ENCODE peak calls at places on chromosomes 6 and 20, in ten cellular contexts. P, N, X, S, B, E, H, U, T and W are unnamed samples.

GRCh38 chr6:155200012-155200411 is 63.8 kb upstream of the CLDN20 start:
- DNase-seq in B (no peak), X (no peak), E (no peak), T (no peak), U (peak; percentile 21), H (no peak), S (no peak), N (no peak), P (no peak), W (no peak)

GRCh38 chr20:58851221-58851968 is 693 bp upstream of the GNAS-AS1 start:
- DNase-seq in U (no peak), P (no peak), T (no peak), B (no peak), H (no peak), N (no peak), X (no peak), S (no peak), E (no peak), W (no peak)

GRCh38 chr6:35328108-35328723 is 14.1 kb upstream of the PPARD start:
- DNase-seq in P (no peak), S (no peak), B (no peak), N (no peak), T (no peak), X (no peak), H (no peak), E (no peak), U (no peak), W (no peak)

GRCh38 chr6:42269553-42269952 is 51.9 kb upstream of the MRPS10 start:
- DNase-seq in T (no peak), N (no peak), S (no peak), P (no peak), X (no peak), B (no peak), E (peak; percentile 74), U (no peak), H (no peak), W (no peak)

GRCh38 chr20:4962257-4962855 is 39.0 kb downstream of the SLC23A2 start:
- DNase-seq in X (no peak), H (no peak), U (no peak), P (no peak), E (no peak), S (no peak), N (peak; percentile 66), B (no peak), T (no peak), W (no peak)

GRCh38 chr6:122997541-122998150 is 1.6 kb downstream of the CLVS2 start:
- DNase-seq in E (no peak), H (no peak), U (no peak), T (no peak), N (no peak), S (no peak), B (no peak), X (no peak), P (no peak), W (no peak)

GRCh38 chr6:39476670-39477069 is 154.2 kb upstream of the KCNK16 start:
- DNase-seq in N (no peak), P (no peak), U (no peak), E (no peak), H (no peak), S (no peak), T (no peak), B (no peak), X (no peak), W (no peak)

GRCh38 chr6:40896696-40897095 is 142.3 kb downstream of the UNC5CL start:
- DNase-seq in U (no peak), B (no peak), T (no peak), H (no peak), X (peak; percentile 29), P (no peak), S (no peak), E (no peak), N (no peak), W (no peak)

GRCh38 chr6:43901330-43902230 is 131.6 kb downstream of the VEGFA start:
- DNase-seq in N (no peak), X (no peak), H (no peak), B (no peak), S (no peak), E (no peak), P (peak; percentile 47), T (no peak), U (no peak), W (no peak)

GRCh38 chr6:147756000-147756399 is 247.5 kb downstream of the SAMD5 start:
- DNase-seq in H (no peak), P (no peak), N (no peak), B (no peak), E (no peak), T (no peak), X (no peak), U (no peak), S (no peak), W (no peak)

GRCh38 chr20:58141971-58142842 is 86.2 kb downstream of the ANKRD60 start:
- DNase-seq in P (no peak), S (no peak), N (no peak), B (peak; percentile 11), U (no peak), T (no peak), X (no peak), H (no peak), E (no peak), W (no peak)

GRCh38 chr6:37432916-37433656 is at the start of gene CMTR1:
- DNase-seq in P (peak; percentile 95), N (peak; percentile 97), H (peak; percentile 62), X (peak; percentile 95), S (peak; percentile 86), E (peak; percentile 97), U (peak; percentile 86), T (peak; percentile 96), B (peak; percentile 87), W (peak; percentile 98)
- TF ChIP-seq POLR2A in P (peak; percentile 77), N (peak; percentile 83), H (peak; percentile 82), X (peak; percentile 85), S (peak; percentile 64), E (peak; percentile 78), U (peak; percentile 77), T (peak; percentile 68), B (peak; percentile 53), W (peak; percentile 74)

DNA sequence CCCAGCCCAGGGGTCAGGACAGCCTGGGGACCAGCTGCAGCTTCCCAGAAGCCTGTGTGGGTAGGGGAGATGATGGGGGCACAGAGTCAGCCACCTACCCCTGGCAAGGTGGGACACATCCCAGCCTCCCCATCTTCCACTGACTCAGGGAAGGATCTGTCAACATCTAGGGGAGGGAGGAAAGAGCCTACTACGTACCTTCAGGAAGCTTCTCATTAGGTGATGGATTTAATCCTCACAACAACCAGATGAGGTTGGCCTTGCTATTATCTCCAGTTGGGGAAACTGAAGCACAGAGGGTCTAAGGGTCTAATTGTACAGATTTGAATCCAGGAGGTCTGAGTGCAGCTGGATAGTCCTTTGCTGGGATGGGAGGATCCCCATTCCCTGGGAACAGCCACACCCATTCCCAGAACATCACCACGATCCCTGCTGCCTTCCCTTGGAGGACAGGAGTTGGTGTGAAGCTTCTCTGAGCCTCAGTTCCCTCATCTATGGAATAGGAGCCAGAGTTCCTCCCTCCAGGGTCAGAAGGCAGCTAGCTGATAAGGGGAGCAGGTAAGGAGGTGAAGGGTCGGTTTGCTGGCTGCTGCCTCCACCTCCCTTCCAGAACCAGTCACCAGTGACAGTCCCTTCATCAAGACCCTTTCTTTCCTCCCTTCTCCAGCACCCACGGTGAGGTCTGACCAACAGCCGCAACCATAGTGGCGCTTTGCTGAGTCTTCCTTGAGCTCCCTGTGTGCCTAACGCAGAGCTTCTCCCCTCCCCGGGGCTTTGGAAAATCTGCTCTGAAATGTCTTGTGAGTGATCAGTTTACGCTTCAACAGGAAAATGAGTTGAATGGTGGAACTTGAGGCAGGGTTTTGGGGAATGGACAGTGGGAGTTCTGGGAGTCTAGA is 56.8 kb downstream of the CEBPB start:
- DNase-seq in B (no peak), S (no peak), X (no peak), T (no peak), H (no peak), N (no peak), U (no peak), P (no peak), E (no peak), W (no peak)
- H3K4me1 ChIP-seq in B (no peaks in the 10 kb centered on the region), S (peaks cover 6% of the 10 kb centered on the region), X (peaks cover 56% of the 10 kb centered on the region), T (peaks cover 3% of the 10 kb centered on the region), H (peaks cover 64% of the 10 kb centered on the region), N (no peaks in the 10 kb centered on the region), U (peaks cover 12% of the 10 kb centered on the region), P (no peaks in the 10 kb centered on the region), E (no peaks in the 10 kb centered on the region), W (peaks cover 34% of the 10 kb centered on the region)

GRCh38 chr6:37819177-37819801 is at the start of gene ZFAND3:
- DNase-seq in B (peak; percentile 93), N (peak; percentile 97), T (peak; percentile 98), E (peak; percentile 97), U (peak; percentile 96), H (peak; percentile 94), P (peak; percentile 98), S (peak; percentile 93), X (peak; percentile 98), W (peak; percentile 98)

GRCh38 chr6:37820713-37821069 is 1.2 kb downstream of the ZFAND3 start:
- DNase-seq in S (no peak), T (no peak), N (no peak), U (no peak), P (no peak), H (no peak), X (no peak), B (no peak), E (no peak), W (no peak)

GRCh38 chr6:37819802-37820712 is 530 bp downstream of the ZFAND3 start:
- DNase-seq in E (peak; percentile 42), B (peak; percentile 47), N (peak; percentile 75), S (peak; percentile 70), T (peak; percentile 68), P (peak; percentile 49), X (peak; percentile 55), U (peak; percentile 65), H (peak; percentile 29), W (peak; percentile 73)

GRCh38 chr6:37816599-37817375 is 2.7 kb upstream of the ZFAND3 start:
- DNase-seq in H (no peak), U (no peak), T (no peak), E (no peak), B (no peak), P (no peak), S (no peak), X (no peak), N (no peak), W (no peak)

GRCh38 chr6:37818536-37819176 is 871 bp upstream of the ZFAND3 start:
- DNase-seq in T (peak; percentile 97), N (peak; percentile 96), H (peak; percentile 89), U (peak; percentile 95), P (peak; percentile 96), X (peak; percentile 95), S (peak; percentile 89), E (peak; percentile 97), B (peak; percentile 92), W (peak; percentile 95)
- TF ChIP-seq POLR2A in T (peak; percentile 77), N (peak; percentile 80), H (no peak), U (peak; percentile 81), P (peak; percentile 82), X (peak; percentile 97), S (peak; percentile 15), E (peak; percentile 96), B (peak; percentile 90), W (peak; percentile 93)

DNA sequence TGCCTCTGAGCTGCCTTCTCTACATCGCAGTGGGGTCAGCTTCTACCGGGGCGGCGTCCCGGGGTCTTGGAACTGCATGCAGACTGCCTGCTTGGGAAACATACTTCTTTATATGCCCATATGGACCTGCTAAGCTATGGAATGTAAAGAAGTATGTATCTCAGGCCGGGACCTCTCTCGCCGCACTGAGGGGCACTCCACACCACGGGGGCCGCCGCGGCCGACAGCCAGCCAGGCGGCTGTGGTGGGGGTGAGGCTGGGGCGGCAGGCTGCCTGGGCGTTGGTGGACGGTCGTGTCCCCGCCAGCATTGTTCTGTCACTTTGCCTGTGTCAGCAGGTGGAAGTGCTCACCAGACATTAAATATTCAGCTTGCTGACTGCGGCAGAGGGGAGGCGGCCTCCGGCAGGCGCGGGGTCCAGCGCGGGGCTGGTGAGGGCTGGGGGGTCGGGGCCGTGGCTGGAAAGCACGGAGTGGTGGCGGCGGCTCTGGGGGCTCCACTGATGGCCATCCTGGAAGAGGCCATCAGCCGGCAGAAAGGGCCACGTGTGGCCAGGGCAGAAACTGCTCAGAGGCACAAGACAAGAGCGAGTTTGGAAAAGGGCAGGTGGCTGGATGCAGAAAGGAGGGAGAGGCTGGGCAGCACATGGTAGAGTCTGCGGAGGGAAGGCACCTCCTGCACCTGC is 78.6 kb upstream of the GATA5 start:
- DNase-seq in H (no peak), U (no peak), B (no peak), N (no peak), X (no peak), E (no peak), P (no peak), S (no peak), T (no peak), W (no peak)
- H3K4me1 ChIP-seq in H (peaks cover 10% of the 10 kb centered on the region), U (no peaks in the 10 kb centered on the region), B (peaks cover 4% of the 10 kb centered on the region), N (no peaks in the 10 kb centered on the region), X (peaks cover 12% of the 10 kb centered on the region), E (peaks cover 10% of the 10 kb centered on the region), P (no peaks in the 10 kb centered on the region), S (peaks cover 14% of the 10 kb centered on the region), T (no peaks in the 10 kb centered on the region), W (no peaks in the 10 kb centered on the region)